ENCODE peak calls at places on chromosomes 1 and 21, in four cellular contexts. B is left lobe of liver, O is Calu3, M is HEK293T. C is an unnamed sample.
A peak's percentile ranks its signal among the peaks of the same experiment; 100 is the strongest.

GRCh38 chr1:151616505-151616849 is 4.6 kb downstream of the SNX27 start:
- DNase-seq in B (no peak), O (no peak), M (no peak), C (no peak)

GRCh38 chr1:105664495-105664894 is 1392.0 kb upstream of the PRMT6 start:
- DNase-seq in B (no peak), O (no peak), M (no peak), C (no peak)

GRCh38 chr1:31574749-31575372 is 1.5 kb upstream of the TINAGL1 start:
- DNase-seq in B (peak; percentile 23), M (peak; percentile 9), O (no peak), C (no peak)

GRCh38 chr1:113046569-113046968 is 26.4 kb upstream of the LRIG2 start:
- DNase-seq in M (no peak), B (no peak), O (no peak), C (no peak)

GRCh38 chr1:56755911-56756310 is 63.3 kb downstream of the FYB2 start:
- DNase-seq in B (no peak), M (no peak), O (no peak), C (no peak)

GRCh38 chr1:40078512-40079333 is 18.3 kb downstream of the PPT1 start:
- DNase-seq in O (peak; percentile 76), B (no peak), M (peak; percentile 74), C (peak; percentile 89)

GRCh38 chr1:16012590-16013219 is 5.1 kb downstream of the HSPB7 start:
- DNase-seq in O (peak; percentile 65), M (no peak), B (peak; percentile 63), C (no peak)

GRCh38 chr1:119275145-119275929 is 93.2 kb upstream of the HAO2 start:
- DNase-seq in B (peak; percentile 52), O (peak; percentile 44), M (peak; percentile 71), C (peak; percentile 56)

GRCh38 chr1:2946999-2947650 is 74.1 kb upstream of the ACTRT2 start:
- DNase-seq in M (no peak), O (no peak), B (no peak), C (no peak)

GRCh38 chr1:156399355-156400125 is 30.5 kb downstream of the RHBG start:
- DNase-seq in B (no peak), O (no peak), M (no peak), C (no peak)

GRCh38 chr21:24272527-24272938 is 1334.7 kb downstream of the MRPL39 start:
- DNase-seq in O (no peak), M (no peak), B (no peak), C (no peak)

GRCh38 chr1:89757532-89757931 is 63.3 kb upstream of the LRRC8D start:
- DNase-seq in B (no peak), M (no peak), O (no peak), C (no peak)

GRCh38 chr21:27953328-27954045 is 986.6 kb upstream of the ADAMTS5 start:
- DNase-seq in M (no peak), B (no peak), O (no peak), C (no peak)

GRCh38 chr1:147504801-147505303 is 36.4 kb upstream of the BCL9 start:
- DNase-seq in M (peak; percentile 87), O (peak; percentile 32), B (no peak), C (peak; percentile 75)

GRCh38 chr1:160129046-160129445 is 13.5 kb downstream of the ATP1A2 start:
- DNase-seq in O (no peak), B (no peak), M (no peak), C (no peak)

GRCh38 chr21:44892536-44893277 is 19.2 kb upstream of the PTTG1IP start:
- DNase-seq in O (peak; percentile 70), B (no peak), M (peak; percentile 82), C (peak; percentile 36)

GRCh38 chr1:230176871-230177411 is 109.9 kb downstream of the GALNT2 start:
- DNase-seq in B (peak; percentile 40), M (no peak), O (no peak), C (no peak)

GRCh38 chr1:207925210-207925609 is 14.3 kb upstream of the CD34 start:
- DNase-seq in B (no peak), M (peak; percentile 21), O (peak; percentile 34), C (peak; percentile 88)

GRCh38 chr1:109923131-109923945 is 12.7 kb downstream of the CSF1 start:
- DNase-seq in M (peak; percentile 57), O (no peak), B (no peak), C (peak; percentile 41)

GRCh38 chr1:225999912-226000337 is 782 bp upstream of the SDE2 start:
- DNase-seq in B (no peak), M (no peak), O (no peak), C (no peak)

GRCh38 chr1:223233410-223234163 is 90.5 kb upstream of the TLR5 start:
- DNase-seq in O (peak; percentile 58), B (peak; percentile 12), M (no peak), C (no peak)

GRCh38 chr1:98048234-98048633 is 127.4 kb upstream of the DPYD start:
- DNase-seq in B (peak; percentile 80), O (peak; percentile 75), M (peak; percentile 73), C (peak; percentile 74)

GRCh38 chr1:117600325-117600916 is 5.4 kb upstream of the TENT5C start:
- DNase-seq in M (no peak), O (no peak), B (peak; percentile 39), C (no peak)

GRCh38 chr1:219563568-219563967 is 49.3 kb downstream of the ZC3H11B start:
- DNase-seq in O (no peak), M (no peak), B (no peak), C (peak; percentile 42)

GRCh38 chr1:27355683-27356082 is 11.1 kb downstream of the MAP3K6 start:
- DNase-seq in B (no peak), O (no peak), M (no peak), C (no peak)

GRCh38 chr21:44991538-44992483 is 52.0 kb downstream of the SLX9 start:
- DNase-seq in B (no peak), M (no peak), O (no peak), C (peak; percentile 68)

GRCh38 chr1:57424231-57425027 is 569 bp upstream of the DAB1 start:
- DNase-seq in B (no peak), M (peak; percentile 84), O (peak; percentile 58), C (no peak)

GRCh38 chr1:230972855-230973271 is 5.8 kb downstream of the TTC13 start:
- DNase-seq in M (no peak), O (peak; percentile 11), B (no peak), C (no peak)

GRCh38 chr1:23868848-23869450 is 859 bp upstream of the FUCA1 start:
- DNase-seq in B (no peak), M (peak; percentile 46), O (no peak), C (no peak)

GRCh38 chr1:162872981-162873380 is 12.0 kb upstream of the CCDC190 start:
- DNase-seq in B (no peak), M (no peak), O (no peak), C (no peak)

GRCh38 chr1:205505791-205506190 is 1.3 kb downstream of the CDK18 start:
- DNase-seq in M (no peak), B (no peak), O (peak; percentile 24), C (no peak)

GRCh38 chr1:7300893-7301292 is 470.2 kb upstream of the VAMP3 start:
- DNase-seq in M (no peak), O (peak; percentile 44), B (no peak), C (peak; percentile 84)

GRCh38 chr1:18262726-18263125 is 155.1 kb downstream of the IGSF21 start:
- DNase-seq in B (no peak), M (no peak), O (no peak), C (no peak)

GRCh38 chr1:53637726-53638640 is 101.0 kb downstream of the GLIS1 start:
- DNase-seq in B (peak; percentile 32), M (no peak), O (no peak), C (peak; percentile 1)

GRCh38 chr1:1039145-1039910 is 19.4 kb downstream of the AGRN start:
- DNase-seq in O (no peak), M (no peak), B (no peak), C (no peak)

GRCh38 chr1:191371626-191372025 is 786.6 kb upstream of the RGS18 start:
- DNase-seq in M (no peak), O (peak; percentile 6), B (no peak), C (no peak)